ENCODE peak calls at places on chromosomes 2 and 18, in six cellular contexts. B is endothelial cell, M is astrocyte of the spinal cord, F is GM04504, K is Calu3, D is gastrocnemius medialis. V is an unnamed sample.
A peak's percentile ranks its signal among the peaks of the same experiment; 100 is the strongest.

GRCh38 chr2:43276962-43277383 is 50.6 kb upstream of the ZFP36L2 start:
- DNase-seq in B (no peak), M (peak; percentile 18), F (no peak), K (peak; percentile 69), D (no peak), V (peak; percentile 73)

GRCh38 chr2:179106342-179107178 is 56.6 kb upstream of the CCDC141 start:
- DNase-seq in B (no peak), M (peak; percentile 96), F (peak; percentile 88), K (peak; percentile 70), D (peak; percentile 39), V (peak; percentile 89)

GRCh38 chr2:241967096-241967495 is 97.6 kb downstream of the RTP5 start:
- DNase-seq in B (no peak), M (no peak), F (no peak), K (no peak), D (no peak), V (no peak)

GRCh38 chr2:39109543-39109942 is 11.3 kb downstream of the SOS1 start:
- DNase-seq in B (no peak), M (no peak), F (no peak), K (no peak), D (no peak), V (no peak)

GRCh38 chr2:29323961-29324360 is 208.7 kb downstream of the CLIP4 start:
- DNase-seq in B (no peak), M (peak; percentile 13), F (no peak), K (no peak), D (no peak), V (peak; percentile 2)

GRCh38 chr2:73239776-73240175 is 5.7 kb downstream of the CCT7 start:
- DNase-seq in B (no peak), M (peak; percentile 49), F (no peak), K (no peak), D (no peak), V (no peak)

GRCh38 chr18:62772860-62773584 is 57.7 kb downstream of the PHLPP1 start:
- DNase-seq in B (no peak), M (no peak), F (no peak), K (no peak), D (no peak), V (no peak)

GRCh38 chr18:53649621-53650020 is 574.8 kb downstream of the MBD2 start:
- DNase-seq in B (no peak), M (no peak), F (no peak), K (no peak), D (no peak), V (no peak)

GRCh38 chr2:241598487-241598886 is 38.5 kb downstream of the THAP4 start:
- DNase-seq in B (no peak), M (no peak), F (no peak), K (peak; percentile 58), D (no peak), V (no peak)

V was measured in NCI-H2029.